ENCODE peak calls at places on chromosomes 1 and 21, in eight cellular contexts. O, R, D, G, H, B, Y and Z are unnamed samples.

GRCh38 chr1:187051618-187052232 is 223.0 kb downstream of the PLA2G4A start:
- DNase-seq in H (no peak), D (no peak), O (no peak), Y (no peak), G (no peak), B (no peak), R (no peak), Z (no peak)

GRCh38 chr1:65407875-65408274 is 12.6 kb upstream of the LEPR start:
- DNase-seq in B (no peak), H (no peak), R (no peak), Y (no peak), D (no peak), O (no peak), G (no peak), Z (no peak)

GRCh38 chr1:57033222-57034019 is 67.6 kb upstream of the C8B start:
- DNase-seq in D (no peak), R (no peak), B (no peak), G (no peak), Y (no peak), H (no peak), O (no peak), Z (no peak)

GRCh38 chr1:218557731-218558130 is 212.6 kb downstream of the TGFB2 start:
- DNase-seq in D (no peak), B (no peak), R (peak; percentile 41), G (no peak), O (no peak), H (peak; percentile 63), Y (no peak), Z (no peak)

GRCh38 chr1:64282353-64282752 is 78.9 kb downstream of the UBE2U start:
- DNase-seq in H (no peak), R (peak; percentile 20), Y (no peak), G (no peak), D (no peak), O (no peak), B (no peak), Z (no peak)

GRCh38 chr1:220300442-220301121 is 28.3 kb upstream of the RAB3GAP2 start:
- DNase-seq in Y (peak; percentile 65), G (peak; percentile 74), O (peak; percentile 69), H (peak; percentile 91), D (peak; percentile 95), R (peak; percentile 23), B (no peak), Z (peak; percentile 26)

GRCh38 chr1:108590436-108590835 is 30.5 kb downstream of the EEIG2 start:
- DNase-seq in B (no peak), Y (no peak), H (peak; percentile 67), O (no peak), D (no peak), G (peak; percentile 47), R (no peak), Z (no peak)

GRCh38 chr1:248872752-248873408 is 14.0 kb upstream of the ZNF692 start:
- DNase-seq in R (peak; percentile 55), B (no peak), H (peak; percentile 86), G (peak; percentile 60), Y (no peak), O (no peak), D (peak; percentile 94), Z (no peak)

GRCh38 chr1:221781102-221781744 is 39.3 kb upstream of the DUSP10 start:
- DNase-seq in O (no peak), G (no peak), B (no peak), H (no peak), D (no peak), Y (no peak), R (no peak), Z (peak; percentile 31)

GRCh38 chr21:43921979-43922945 is 57.2 kb downstream of the AGPAT3 start:
- DNase-seq in O (no peak), Y (peak; percentile 37), H (no peak), G (no peak), B (no peak), R (no peak), D (no peak), Z (peak; percentile 21)

GRCh38 chr1:59290173-59290954 is 6.5 kb upstream of the FGGY start:
- DNase-seq in B (no peak), Y (no peak), H (no peak), G (no peak), O (peak; percentile 32), R (peak; percentile 65), D (no peak), Z (peak; percentile 60)

GRCh38 chr21:46116846-46117585 is 19.1 kb downstream of the COL6A2 start:
- DNase-seq in G (peak; percentile 16), Y (peak; percentile 62), R (no peak), H (peak; percentile 63), O (peak; percentile 86), B (no peak), D (peak; percentile 82), Z (peak; percentile 19)

GRCh38 chr21:37166733-37167132 is 93.7 kb downstream of the TTC3 start:
- DNase-seq in R (no peak), Y (no peak), O (peak; percentile 10), G (no peak), D (no peak), B (no peak), H (no peak), Z (no peak)

GRCh38 chr21:34243562-34243961 is 120.2 kb upstream of the KCNE2 start:
- DNase-seq in O (peak; percentile 15), Y (no peak), H (no peak), B (no peak), G (no peak), D (no peak), R (peak; percentile 16), Z (no peak)

GRCh38 chr1:32182060-32182459 is 2.6 kb downstream of the TXLNA start:
- DNase-seq in H (peak; percentile 26), G (no peak), R (no peak), Y (no peak), O (no peak), D (no peak), B (no peak), Z (no peak)

GRCh38 chr1:220198186-220199005 is 73.9 kb downstream of the RAB3GAP2 start:
- DNase-seq in H (no peak), B (no peak), O (no peak), Y (no peak), R (no peak), D (no peak), G (no peak), Z (no peak)

GRCh38 chr1:998905-999796 is 746 bp downstream of the HES4 start:
- DNase-seq in D (peak; percentile 89), H (peak; percentile 78), Y (peak; percentile 74), O (no peak), B (no peak), R (no peak), G (peak; percentile 30), Z (peak; percentile 46)
- TF ChIP-seq POLR2A in D (no peak), H (no peak), Y (no peak), O (no peak), B (no peak), R (no peak), G (no peak), Z (no peak)

DNA sequence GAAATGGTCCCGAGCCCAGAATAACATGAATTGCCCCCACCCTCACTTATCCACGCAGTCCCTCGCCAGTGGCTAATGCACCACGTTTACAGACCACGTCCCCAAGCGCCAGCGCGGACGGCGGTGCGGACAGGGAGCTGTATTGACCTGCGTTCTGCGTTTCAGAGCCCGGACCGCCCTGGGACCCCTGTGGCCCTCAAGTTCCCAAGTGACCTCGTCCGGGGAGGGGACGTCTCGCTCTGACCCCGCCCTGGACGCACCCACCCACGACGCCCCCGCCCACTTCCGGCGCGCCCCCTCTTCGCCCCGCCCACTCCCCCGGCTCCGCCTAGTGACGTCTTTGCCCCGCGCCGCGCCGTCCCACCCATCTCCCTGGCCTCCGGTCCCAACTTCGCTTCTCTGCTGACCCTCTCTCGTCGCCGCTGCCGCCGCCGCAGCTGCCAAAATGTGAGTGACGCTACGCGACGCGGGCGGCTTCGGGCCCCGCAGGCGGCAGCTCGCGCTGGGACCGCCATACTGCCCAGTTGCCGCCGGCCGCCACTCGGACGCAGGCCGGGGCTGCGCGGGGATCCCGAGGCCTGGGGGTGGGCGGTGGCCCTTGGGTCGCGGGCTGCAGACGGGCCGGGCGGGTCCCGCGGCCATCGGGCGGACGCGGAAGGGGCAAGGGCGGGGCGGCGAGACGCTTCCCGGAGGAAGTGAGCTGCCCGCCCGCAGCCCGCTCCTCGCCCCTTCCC is at the start of gene VAMP3:
- DNase-seq in G (peak; percentile 86), H (peak; percentile 94), R (peak; percentile 91), Y (peak; percentile 95), O (peak; percentile 49), D (peak; percentile 98), B (peak; percentile 97), Z (peak; percentile 94)
- TF ChIP-seq POLR2A in G (peak; percentile 60), H (peak; percentile 32), R (peak; percentile 28), Y (no peak), O (peak; percentile 58), D (no peak), B (no peak), Z (peak; percentile 68)

GRCh38 chr1:42681771-42682483 is at the start of gene YBX1:
- DNase-seq in G (peak; percentile 97), O (peak; percentile 94), H (peak; percentile 99), B (peak; percentile 100), R (peak; percentile 97), D (peak; percentile 99), Y (peak; percentile 96), Z (peak; percentile 98)

GRCh38 chr1:42680921-42681683 is 1.1 kb upstream of the YBX1 start:
- DNase-seq in H (no peak), D (no peak), B (no peak), R (no peak), G (no peak), O (no peak), Y (no peak), Z (no peak)

GRCh38 chr1:42684139-42684538 is 1.9 kb downstream of the YBX1 start:
- DNase-seq in O (no peak), Y (no peak), H (no peak), R (no peak), D (no peak), G (no peak), B (no peak), Z (no peak)

GRCh38 chr1:42680045-42680444 is 2.2 kb upstream of the YBX1 start:
- DNase-seq in Y (no peak), R (no peak), O (no peak), G (no peak), D (no peak), B (no peak), H (no peak), Z (no peak)

DNA sequence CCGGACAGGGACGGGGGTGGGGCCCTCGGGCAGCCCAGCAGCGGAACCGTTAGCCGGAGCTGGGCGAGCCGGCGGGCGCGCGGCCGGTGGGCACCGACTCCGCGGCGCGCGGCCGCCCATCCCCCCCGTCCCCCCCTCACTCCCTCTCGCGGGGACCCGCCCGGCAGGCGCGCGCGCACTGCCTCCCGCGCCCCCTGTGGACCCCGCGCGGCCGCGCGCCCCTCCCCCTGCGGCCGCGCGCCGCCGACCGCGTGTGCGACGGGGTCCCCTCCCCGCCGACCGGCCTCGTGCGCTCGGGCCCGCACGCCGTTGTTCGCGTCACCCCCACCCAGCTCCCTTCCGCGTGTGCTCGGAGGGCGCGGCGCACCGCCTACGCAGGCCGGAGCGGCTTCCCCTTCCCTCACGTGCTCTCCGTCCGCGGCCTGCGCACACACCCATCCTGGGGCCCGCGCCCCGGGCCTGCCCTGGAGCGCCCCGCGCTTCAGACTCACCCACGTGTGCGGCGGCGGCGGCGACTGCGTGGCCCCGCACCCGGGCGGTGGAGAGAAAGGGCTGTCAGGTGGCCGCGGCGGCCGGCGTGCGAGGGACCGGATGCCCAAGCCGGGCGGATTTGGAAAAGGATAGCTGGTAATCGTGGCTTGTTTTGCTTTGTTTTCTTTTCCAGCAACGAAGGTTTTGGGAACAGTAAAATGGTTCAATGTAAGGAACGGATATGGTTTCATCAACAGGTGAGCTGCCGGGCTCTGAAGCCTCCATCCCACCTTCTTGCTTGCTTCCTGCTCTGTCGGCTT is 716 bp downstream of the YBX1 start:
- DNase-seq in Y (peak; percentile 87), G (peak; percentile 62), R (peak; percentile 64), D (peak; percentile 93), B (peak; percentile 92), O (peak; percentile 39), H (peak; percentile 88), Z (peak; percentile 83)
- TF ChIP-seq POLR2A in Y (no peak), G (no peak), R (no peak), D (no peak), B (peak; percentile 6), O (peak; percentile 46), H (no peak), Z (peak; percentile 24)

GRCh38 chr1:1560178-1560577 is 14.5 kb downstream of the SSU72 start:
- DNase-seq in D (no peak), O (no peak), R (no peak), H (no peak), B (no peak), Y (no peak), G (no peak), Z (no peak)
- TF ChIP-seq POLR2A in D (no peak), O (no peak), R (no peak), H (no peak), B (no peak), Y (no peak), G (no peak), Z (no peak)